ENCODE peak calls at places on chromosomes 7 and 10, in ten cellular contexts. One of them, this sample, is unnamed.
A peak's percentile ranks its signal among the peaks of the same experiment; 100 is the strongest.

GRCh38 chr10:62811159-62811875 is 4.8 kb downstream of the EGR2 start:
- DNase-seq in cardiac muscle cell: no peak
- DNase-seq in prostate gland: no peak
- DNase-seq in body of pancreas: no peak
- DNase-seq in Peyer's patch: no peak
- DNase-seq in tibial artery: no peak
- DNase-seq in AG04450: no peak
- DNase-seq in HCT116: no peak
- DNase-seq in neural progenitor cell: no peak
- DNase-seq in GM06990: peak; percentile 68
- DNase-seq in this sample: no peak

GRCh38 chr7:90910136-90910535 is 314.0 kb downstream of the CDK14 start:
- DNase-seq in cardiac muscle cell: no peak
- DNase-seq in prostate gland: no peak
- DNase-seq in body of pancreas: no peak
- DNase-seq in Peyer's patch: no peak
- DNase-seq in tibial artery: no peak
- DNase-seq in AG04450: no peak
- DNase-seq in HCT116: no peak
- DNase-seq in neural progenitor cell: no peak
- DNase-seq in GM06990: no peak
- DNase-seq in this sample: no peak

GRCh38 chr7:47795631-47796030 is 152.6 kb downstream of the PKD1L1 start:
- DNase-seq in cardiac muscle cell: peak; percentile 72
- DNase-seq in prostate gland: no peak
- DNase-seq in body of pancreas: no peak
- DNase-seq in Peyer's patch: no peak
- DNase-seq in tibial artery: no peak
- DNase-seq in AG04450: peak; percentile 78
- DNase-seq in HCT116: no peak
- DNase-seq in neural progenitor cell: no peak
- DNase-seq in GM06990: no peak
- DNase-seq in this sample: no peak

GRCh38 chr7:107045980-107046379 is 1.5 kb downstream of the PRKAR2B start:
- DNase-seq in cardiac muscle cell: peak; percentile 8
- DNase-seq in prostate gland: no peak
- DNase-seq in body of pancreas: no peak
- DNase-seq in Peyer's patch: no peak
- DNase-seq in tibial artery: no peak
- DNase-seq in AG04450: peak; percentile 11
- DNase-seq in HCT116: no peak
- DNase-seq in neural progenitor cell: no peak
- DNase-seq in GM06990: no peak
- DNase-seq in this sample: no peak

GRCh38 chr7:36280840-36281812 is 108.5 kb upstream of the ANLN start:
- DNase-seq in cardiac muscle cell: peak; percentile 79
- DNase-seq in prostate gland: peak; percentile 45
- DNase-seq in body of pancreas: peak; percentile 72
- DNase-seq in Peyer's patch: no peak
- DNase-seq in tibial artery: peak; percentile 85
- DNase-seq in AG04450: peak; percentile 62
- DNase-seq in HCT116: peak; percentile 34
- DNase-seq in neural progenitor cell: peak; percentile 62
- DNase-seq in GM06990: peak; percentile 33
- DNase-seq in this sample: peak; percentile 79

GRCh38 chr10:76643465-76643864 is 994.1 kb downstream of the KCNMA1 start:
- DNase-seq in cardiac muscle cell: no peak
- DNase-seq in prostate gland: no peak
- DNase-seq in body of pancreas: peak; percentile 6
- DNase-seq in Peyer's patch: no peak
- DNase-seq in tibial artery: peak; percentile 46
- DNase-seq in AG04450: no peak
- DNase-seq in HCT116: no peak
- DNase-seq in neural progenitor cell: peak; percentile 6
- DNase-seq in GM06990: no peak
- DNase-seq in this sample: no peak

GRCh38 chr10:118308664-118309063 is 33.5 kb downstream of the FAM204A start:
- DNase-seq in cardiac muscle cell: no peak
- DNase-seq in prostate gland: no peak
- DNase-seq in body of pancreas: no peak
- DNase-seq in Peyer's patch: no peak
- DNase-seq in tibial artery: no peak
- DNase-seq in AG04450: no peak
- DNase-seq in HCT116: no peak
- DNase-seq in neural progenitor cell: peak; percentile 33
- DNase-seq in GM06990: no peak
- DNase-seq in this sample: no peak

GRCh38 chr10:95756796-95757657 is 1.1 kb downstream of the ENTPD1 start:
- DNase-seq in cardiac muscle cell: peak; percentile 13
- DNase-seq in prostate gland: no peak
- DNase-seq in body of pancreas: no peak
- DNase-seq in Peyer's patch: peak; percentile 22
- DNase-seq in tibial artery: no peak
- DNase-seq in AG04450: no peak
- DNase-seq in HCT116: no peak
- DNase-seq in neural progenitor cell: no peak
- DNase-seq in GM06990: peak; percentile 63
- DNase-seq in this sample: no peak

GRCh38 chr10:69152002-69152401 is 28.0 kb downstream of the VPS26A start:
- DNase-seq in cardiac muscle cell: no peak
- DNase-seq in prostate gland: no peak
- DNase-seq in body of pancreas: no peak
- DNase-seq in Peyer's patch: no peak
- DNase-seq in tibial artery: no peak
- DNase-seq in AG04450: no peak
- DNase-seq in HCT116: no peak
- DNase-seq in neural progenitor cell: no peak
- DNase-seq in GM06990: no peak
- DNase-seq in this sample: no peak

GRCh38 chr7:159200421-159200820 is 55.8 kb upstream of the VIPR2 start:
- DNase-seq in cardiac muscle cell: no peak
- DNase-seq in prostate gland: no peak
- DNase-seq in body of pancreas: no peak
- DNase-seq in Peyer's patch: no peak
- DNase-seq in tibial artery: no peak
- DNase-seq in AG04450: no peak
- DNase-seq in HCT116: no peak
- DNase-seq in neural progenitor cell: no peak
- DNase-seq in GM06990: no peak
- DNase-seq in this sample: no peak

GRCh38 chr10:113656896-113657295 is 6.9 kb downstream of the NRAP start:
- DNase-seq in cardiac muscle cell: no peak
- DNase-seq in prostate gland: no peak
- DNase-seq in body of pancreas: no peak
- DNase-seq in Peyer's patch: no peak
- DNase-seq in tibial artery: no peak
- DNase-seq in AG04450: no peak
- DNase-seq in HCT116: no peak
- DNase-seq in neural progenitor cell: no peak
- DNase-seq in GM06990: no peak
- DNase-seq in this sample: no peak

GRCh38 chr10:127300868-127301321 is 104.5 kb upstream of the INSYN2A start:
- DNase-seq in cardiac muscle cell: no peak
- DNase-seq in prostate gland: no peak
- DNase-seq in body of pancreas: peak; percentile 51
- DNase-seq in Peyer's patch: no peak
- DNase-seq in tibial artery: no peak
- DNase-seq in AG04450: no peak
- DNase-seq in HCT116: no peak
- DNase-seq in neural progenitor cell: no peak
- DNase-seq in GM06990: no peak
- DNase-seq in this sample: no peak

GRCh38 chr10:34024708-34025425 is 690.4 kb upstream of the NRP1 start:
- DNase-seq in cardiac muscle cell: peak; percentile 29
- DNase-seq in prostate gland: no peak
- DNase-seq in body of pancreas: no peak
- DNase-seq in Peyer's patch: no peak
- DNase-seq in tibial artery: peak; percentile 32
- DNase-seq in AG04450: no peak
- DNase-seq in HCT116: peak; percentile 29
- DNase-seq in neural progenitor cell: no peak
- DNase-seq in GM06990: no peak
- DNase-seq in this sample: no peak

GRCh38 chr10:73655990-73656298 is at the start of gene SYNPO2L:
- DNase-seq in cardiac muscle cell: no peak
- DNase-seq in prostate gland: no peak
- DNase-seq in body of pancreas: no peak
- DNase-seq in Peyer's patch: no peak
- DNase-seq in tibial artery: peak; percentile 44
- DNase-seq in AG04450: no peak
- DNase-seq in HCT116: no peak
- DNase-seq in neural progenitor cell: no peak
- DNase-seq in GM06990: no peak
- DNase-seq in this sample: no peak

GRCh38 chr10:100482834-100483185 is 20.0 kb downstream of the WNT8B start:
- DNase-seq in cardiac muscle cell: no peak
- DNase-seq in prostate gland: no peak
- DNase-seq in body of pancreas: no peak
- DNase-seq in Peyer's patch: no peak
- DNase-seq in tibial artery: no peak
- DNase-seq in AG04450: no peak
- DNase-seq in HCT116: no peak
- DNase-seq in neural progenitor cell: no peak
- DNase-seq in GM06990: no peak
- DNase-seq in this sample: no peak

GRCh38 chr7:54542920-54543539 is 855 bp downstream of the VSTM2A start:
- DNase-seq in cardiac muscle cell: peak; percentile 27
- DNase-seq in prostate gland: no peak
- DNase-seq in body of pancreas: no peak
- DNase-seq in Peyer's patch: no peak
- DNase-seq in tibial artery: no peak
- DNase-seq in AG04450: no peak
- DNase-seq in HCT116: no peak
- DNase-seq in neural progenitor cell: peak; percentile 81
- DNase-seq in GM06990: no peak
- DNase-seq in this sample: no peak

GRCh38 chr7:54546986-54547314 is 4.8 kb downstream of the VSTM2A start:
- DNase-seq in cardiac muscle cell: no peak
- DNase-seq in prostate gland: no peak
- DNase-seq in body of pancreas: no peak
- DNase-seq in Peyer's patch: no peak
- DNase-seq in tibial artery: no peak
- DNase-seq in AG04450: no peak
- DNase-seq in HCT116: no peak
- DNase-seq in neural progenitor cell: no peak
- DNase-seq in GM06990: no peak
- DNase-seq in this sample: no peak

GRCh38 chr7:54546081-54546985 is 4.2 kb downstream of the VSTM2A start:
- DNase-seq in cardiac muscle cell: no peak
- DNase-seq in prostate gland: no peak
- DNase-seq in body of pancreas: no peak
- DNase-seq in Peyer's patch: no peak
- DNase-seq in tibial artery: no peak
- DNase-seq in AG04450: no peak
- DNase-seq in HCT116: no peak
- DNase-seq in neural progenitor cell: peak; percentile 89
- DNase-seq in GM06990: no peak
- DNase-seq in this sample: no peak

GRCh38 chr7:54544356-54545240 is 2.4 kb downstream of the VSTM2A start:
- DNase-seq in cardiac muscle cell: no peak
- DNase-seq in prostate gland: no peak
- DNase-seq in body of pancreas: no peak
- DNase-seq in Peyer's patch: no peak
- DNase-seq in tibial artery: no peak
- DNase-seq in AG04450: no peak
- DNase-seq in HCT116: no peak
- DNase-seq in neural progenitor cell: peak; percentile 60
- DNase-seq in GM06990: no peak
- DNase-seq in this sample: no peak

DNA sequence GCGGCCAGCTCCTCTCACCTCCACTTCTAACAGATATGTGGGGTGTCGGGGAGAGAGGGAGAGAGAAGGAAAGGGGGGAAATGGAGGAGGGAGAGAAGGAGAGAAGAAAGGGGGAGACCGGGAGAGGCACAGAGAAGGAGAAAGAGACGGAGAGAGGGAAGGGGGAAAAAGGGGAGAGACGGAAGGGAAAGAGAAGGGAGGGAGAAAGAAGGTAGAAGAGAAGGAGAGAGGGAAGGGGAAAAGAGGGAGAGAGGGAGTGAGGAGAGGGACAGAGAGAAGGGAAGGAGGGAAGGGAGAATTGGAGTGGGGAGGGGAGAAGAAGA is 3.0 kb downstream of the VSTM2A start:
- DNase-seq in cardiac muscle cell: no peak
- DNase-seq in prostate gland: no peak
- DNase-seq in body of pancreas: no peak
- DNase-seq in Peyer's patch: no peak
- DNase-seq in tibial artery: no peak
- DNase-seq in AG04450: no peak
- DNase-seq in HCT116: no peak
- DNase-seq in neural progenitor cell: no peak
- DNase-seq in GM06990: no peak
- DNase-seq in this sample: no peak
- H3K27me3 ChIP-seq in cardiac muscle cell: peaks cover 80% of the 10 kb centered on the region
- H3K27me3 ChIP-seq in prostate gland: peaks cover 26% of the 10 kb centered on the region
- H3K27me3 ChIP-seq in body of pancreas: peaks cover 22% of the 10 kb centered on the region
- H3K27me3 ChIP-seq in Peyer's patch: no peaks in the 10 kb centered on the region
- H3K27me3 ChIP-seq in tibial artery: no peaks in the 10 kb centered on the region
- H3K27me3 ChIP-seq in AG04450: peaks cover 23% of the 10 kb centered on the region
- H3K27me3 ChIP-seq in HCT116: no peaks in the 10 kb centered on the region
- H3K27me3 ChIP-seq in neural progenitor cell: peaks cover 80% of the 10 kb centered on the region
- H3K27me3 ChIP-seq in GM06990: no peaks in the 10 kb centered on the region
- H3K27me3 ChIP-seq in this sample: peaks cover 26% of the 10 kb centered on the region

GRCh38 chr7:133207687-133208086 is 45.2 kb upstream of the EXOC4 start:
- DNase-seq in cardiac muscle cell: peak; percentile 25
- DNase-seq in prostate gland: no peak
- DNase-seq in body of pancreas: no peak
- DNase-seq in Peyer's patch: no peak
- DNase-seq in tibial artery: no peak
- DNase-seq in AG04450: no peak
- DNase-seq in HCT116: peak; percentile 12
- DNase-seq in neural progenitor cell: peak; percentile 69
- DNase-seq in GM06990: no peak
- DNase-seq in this sample: no peak
- TF ChIP-seq CTCF in cardiac muscle cell: no peak
- TF ChIP-seq CTCF in prostate gland: no peak
- TF ChIP-seq CTCF in body of pancreas: no peak
- TF ChIP-seq CTCF in Peyer's patch: no peak
- TF ChIP-seq CTCF in tibial artery: no peak
- TF ChIP-seq CTCF in AG04450: peak; percentile 25
- TF ChIP-seq CTCF in HCT116: peak; percentile 44
- TF ChIP-seq CTCF in neural progenitor cell: peak; percentile 65
- TF ChIP-seq CTCF in GM06990: peak; percentile 43
- TF ChIP-seq CTCF in this sample: no peak

GRCh38 chr7:70636169-70636568 is 495.8 kb upstream of the GALNT17 start:
- DNase-seq in cardiac muscle cell: no peak
- DNase-seq in prostate gland: no peak
- DNase-seq in body of pancreas: no peak
- DNase-seq in Peyer's patch: no peak
- DNase-seq in tibial artery: no peak
- DNase-seq in AG04450: no peak
- DNase-seq in HCT116: no peak
- DNase-seq in neural progenitor cell: no peak
- DNase-seq in GM06990: no peak
- DNase-seq in this sample: no peak
- H3K27me3 ChIP-seq in cardiac muscle cell: peaks cover 10% of the 10 kb centered on the region
- H3K27me3 ChIP-seq in prostate gland: no peaks in the 10 kb centered on the region
- H3K27me3 ChIP-seq in body of pancreas: no peaks in the 10 kb centered on the region
- H3K27me3 ChIP-seq in Peyer's patch: no peaks in the 10 kb centered on the region
- H3K27me3 ChIP-seq in tibial artery: no peaks in the 10 kb centered on the region
- H3K27me3 ChIP-seq in AG04450: no peaks in the 10 kb centered on the region
- H3K27me3 ChIP-seq in HCT116: no peaks in the 10 kb centered on the region
- H3K27me3 ChIP-seq in neural progenitor cell: no peaks in the 10 kb centered on the region
- H3K27me3 ChIP-seq in GM06990: no peaks in the 10 kb centered on the region
- H3K27me3 ChIP-seq in this sample: no peaks in the 10 kb centered on the region

GRCh38 chr10:93142534-93142933 is 68.8 kb downstream of the CYP26A1 start:
- DNase-seq in cardiac muscle cell: no peak
- DNase-seq in prostate gland: no peak
- DNase-seq in body of pancreas: no peak
- DNase-seq in Peyer's patch: no peak
- DNase-seq in tibial artery: no peak
- DNase-seq in AG04450: no peak
- DNase-seq in HCT116: no peak
- DNase-seq in neural progenitor cell: no peak
- DNase-seq in GM06990: no peak
- DNase-seq in this sample: no peak
- TF ChIP-seq CTCF in cardiac muscle cell: no peak
- TF ChIP-seq CTCF in prostate gland: no peak
- TF ChIP-seq CTCF in body of pancreas: no peak
- TF ChIP-seq CTCF in Peyer's patch: no peak
- TF ChIP-seq CTCF in tibial artery: no peak
- TF ChIP-seq CTCF in AG04450: no peak
- TF ChIP-seq CTCF in HCT116: no peak
- TF ChIP-seq CTCF in neural progenitor cell: peak; percentile 7
- TF ChIP-seq CTCF in GM06990: peak; percentile 29
- TF ChIP-seq CTCF in this sample: no peak